ENCODE peak calls at places on chromosomes 12 and 14, in four cellular contexts. P, Z, G and K are unnamed samples.

GRCh38 chr12:8629486-8630033 is 16.9 kb upstream of the AICDA start:
- DNase-seq in P (peak), Z (no peak), G (no peak), K (peak)

GRCh38 chr12:68915055-68915454 is 17.9 kb downstream of the CPM start:
- DNase-seq in P (no peak), Z (peak), G (no peak), K (peak)

GRCh38 chr14:92924247-92924646 is 1.3 kb downstream of the CHGA start:
- DNase-seq in P (no peak), Z (no peak), G (no peak), K (no peak)

GRCh38 chr14:66857867-66858266 is 331.4 kb upstream of the GARIN2 start:
- DNase-seq in P (no peak), Z (no peak), G (no peak), K (no peak)

GRCh38 chr12:115267464-115267863 is 583.5 kb upstream of the TBX3 start:
- DNase-seq in P (no peak), Z (no peak), G (no peak), K (peak)

GRCh38 chr12:51533799-51534198 is 57.2 kb upstream of the SCN8A start:
- DNase-seq in P (no peak), Z (peak), G (no peak), K (peak)

GRCh38 chr12:41552507-41553047 is 364.5 kb downstream of the PDZRN4 start:
- DNase-seq in P (no peak), Z (no peak), G (no peak), K (no peak)

GRCh38 chr12:78005094-78005492 is 174.4 kb downstream of the NAV3 start:
- DNase-seq in P (no peak), Z (no peak), G (no peak), K (no peak)

GRCh38 chr14:75016815-75017214 is 14.1 kb downstream of the EIF2B2 start:
- DNase-seq in P (no peak), Z (no peak), G (no peak), K (no peak)

GRCh38 chr12:92595663-92596062 is 107.1 kb upstream of the PLEKHG7 start:
- DNase-seq in P (no peak), Z (no peak), G (no peak), K (no peak)

GRCh38 chr14:72423957-72424356 is 469.9 kb downstream of the DPF3 start:
- DNase-seq in P (no peak), Z (no peak), G (no peak), K (no peak)

GRCh38 chr12:28097221-28097620 is 93.0 kb upstream of the CCDC91 start:
- DNase-seq in P (no peak), Z (no peak), G (no peak), K (no peak)

GRCh38 chr12:60035835-60036234 is 440.0 kb downstream of the SLC16A7 start:
- DNase-seq in P (no peak), Z (peak), G (no peak), K (peak)
- H3K4me3 ChIP-seq in P (no peak), Z (no peak), G (no peak), K (no peak)

GRCh38 chr14:24900281-24900868 is 149.6 kb downstream of the STXBP6 start:
- DNase-seq in P (no peak), Z (peak), G (no peak), K (peak)
- H3K4me3 ChIP-seq in P (no peak), Z (no peak), G (no peak), K (peak)

DNA sequence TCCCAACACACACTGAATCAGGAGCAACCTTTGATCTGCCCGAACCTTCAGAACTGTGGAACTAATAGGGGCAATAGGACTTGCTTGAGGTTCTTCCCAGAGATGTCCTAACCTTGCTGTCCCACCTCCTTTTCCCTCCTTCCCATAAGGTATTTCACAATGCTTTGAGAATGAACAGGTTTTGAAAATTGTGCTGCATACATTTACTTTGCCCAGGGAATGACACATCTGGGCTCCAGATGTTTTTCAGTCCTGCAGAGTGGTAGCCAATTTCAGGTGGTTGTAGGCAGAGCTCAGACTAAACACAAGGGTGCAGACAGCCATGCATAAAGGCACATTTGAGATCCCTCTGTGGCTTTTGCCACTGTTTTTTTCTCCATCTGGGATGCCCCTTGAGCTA is 206.7 kb upstream of the PWP1 start:
- DNase-seq in P (no peak), Z (peak), G (no peak), K (peak)
- H3K4me3 ChIP-seq in P (no peak), Z (no peak), G (no peak), K (no peak)

GRCh38 chr12:4221157-4221556 is 52.4 kb upstream of the CCND2 start:
- DNase-seq in P (no peak), Z (peak), G (no peak), K (peak)
- H3K4me3 ChIP-seq in P (no peak), Z (no peak), G (no peak), K (no peak)

DNA sequence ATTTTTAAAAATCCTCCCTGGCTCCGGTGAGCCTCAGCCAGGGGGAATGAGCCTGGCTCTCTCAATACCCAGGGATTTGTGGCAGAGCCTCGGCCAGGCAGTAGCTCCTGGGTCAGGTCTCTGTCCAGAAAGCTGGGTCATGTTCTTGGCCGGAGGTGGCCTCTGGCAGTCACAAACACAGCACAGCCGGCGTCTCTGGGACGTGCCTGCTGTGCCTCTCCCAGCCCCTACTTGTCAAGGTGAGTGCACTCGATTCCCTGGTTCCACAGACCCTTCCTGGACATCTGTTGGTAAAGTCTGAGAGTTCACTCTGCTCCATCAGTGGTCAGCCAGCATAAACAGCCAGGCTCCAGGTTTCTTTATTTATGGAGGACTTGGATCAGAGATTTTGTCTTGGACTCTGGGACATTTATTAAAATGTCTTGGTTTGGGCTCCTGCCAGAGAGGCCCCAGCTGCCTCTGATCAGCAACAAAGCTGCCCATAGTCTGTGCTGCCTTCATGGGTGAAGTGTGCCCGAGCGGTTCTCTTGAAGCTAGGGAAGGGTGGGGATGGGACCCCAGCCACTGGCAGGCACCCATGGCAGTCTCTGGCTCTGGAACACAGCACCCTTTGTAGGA is 56.7 kb downstream of the DGLUCY start:
- DNase-seq in P (no peak), Z (peak), G (no peak), K (peak)
- H3K4me3 ChIP-seq in P (no peak), Z (no peak), G (no peak), K (no peak)